ENCODE peak calls at places on chromosomes 1 and 21, in seven cellular contexts. V is cardiac muscle cell, F is tibial artery, C is upper lobe of right lung, S is brain microvascular endothelial cell, A is A549, Z is pancreas. K is an unnamed sample.

GRCh38 chr21:22993822-22994574 is 1995.8 kb downstream of the NCAM2 start:
- DNase-seq in V (no peak), C (no peak), Z (no peak), A (no peak), S (no peak), F (no peak), K (no peak)

GRCh38 chr1:104072915-104073371 is 323.2 kb downstream of the AMY1C start:
- DNase-seq in Z (peak; percentile 42), S (no peak), F (no peak), A (no peak), V (no peak), C (no peak), K (no peak)

GRCh38 chr1:53604291-53604919 is 134.6 kb downstream of the GLIS1 start:
- DNase-seq in Z (no peak), A (no peak), S (no peak), V (no peak), F (no peak), C (no peak), K (no peak)

GRCh38 chr1:172394167-172394751 is 26.2 kb upstream of the C1orf105 start:
- DNase-seq in A (peak; percentile 34), V (no peak), Z (no peak), C (no peak), S (no peak), F (no peak), K (no peak)

GRCh38 chr1:191851799-191852595 is 306.3 kb upstream of the RGS18 start:
- DNase-seq in C (no peak), A (no peak), F (no peak), Z (no peak), S (peak; percentile 40), V (peak; percentile 13), K (peak; percentile 45)

GRCh38 chr1:6108937-6109636 is 63.4 kb downstream of the KCNAB2 start:
- DNase-seq in A (peak; percentile 69), C (peak; percentile 75), V (peak; percentile 32), S (peak; percentile 33), F (no peak), Z (peak; percentile 65), K (peak; percentile 52)

GRCh38 chr1:168069384-168069783 is 67.3 kb downstream of the GPR161 start:
- DNase-seq in A (no peak), C (no peak), S (no peak), F (no peak), Z (no peak), V (no peak), K (no peak)

GRCh38 chr1:117690230-117690629 is 84.4 kb downstream of the TENT5C start:
- DNase-seq in C (no peak), F (no peak), V (no peak), Z (no peak), S (no peak), A (no peak), K (no peak)

GRCh38 chr1:167454304-167454928 is 63.9 kb downstream of the CD247 start:
- DNase-seq in V (no peak), F (no peak), Z (no peak), S (no peak), A (peak; percentile 37), C (no peak), K (no peak)

GRCh38 chr1:61865646-61866220 is 123.5 kb downstream of the PATJ start:
- DNase-seq in C (no peak), A (no peak), F (no peak), V (no peak), S (no peak), Z (no peak), K (no peak)

GRCh38 chr1:12549460-12550349 is 68.3 kb downstream of the DHRS3 start:
- DNase-seq in Z (no peak), C (peak; percentile 64), F (peak; percentile 92), A (peak; percentile 92), V (no peak), S (peak; percentile 99), K (peak; percentile 80)

GRCh38 chr1:20093940-20094391 is 24.0 kb downstream of the PLA2G5 start:
- DNase-seq in F (peak; percentile 91), V (no peak), Z (no peak), C (no peak), S (no peak), A (no peak), K (peak; percentile 60)

GRCh38 chr21:35354078-35354477 is 305.0 kb upstream of the RUNX1 start:
- DNase-seq in F (no peak), A (no peak), V (no peak), S (no peak), C (no peak), Z (no peak), K (no peak)

GRCh38 chr1:182330303-182330702 is 61.3 kb downstream of the GLUL start:
- DNase-seq in F (peak; percentile 73), V (no peak), Z (no peak), C (no peak), A (no peak), S (no peak), K (no peak)

GRCh38 chr1:236287757-236288619 is 6.2 kb upstream of the ERO1B start:
- DNase-seq in A (no peak), V (peak; percentile 18), F (no peak), Z (no peak), C (no peak), S (no peak), K (no peak)

GRCh38 chr1:168210312-168210711 is 15.5 kb upstream of the SFT2D2 start:
- DNase-seq in C (no peak), S (no peak), F (no peak), A (no peak), Z (no peak), V (no peak), K (no peak)

GRCh38 chr1:214332950-214333798 is 52.2 kb downstream of the SMYD2 start:
- DNase-seq in A (peak; percentile 39), C (no peak), S (peak; percentile 49), F (peak; percentile 61), Z (no peak), V (peak; percentile 46), K (peak; percentile 68)

GRCh38 chr1:27355683-27356082 is 11.1 kb downstream of the MAP3K6 start:
- DNase-seq in A (no peak), C (no peak), F (no peak), V (no peak), S (no peak), Z (no peak), K (no peak)

GRCh38 chr1:27358038-27358927 is 8.5 kb downstream of the MAP3K6 start:
- DNase-seq in F (no peak), A (no peak), S (no peak), C (no peak), V (no peak), Z (peak; percentile 75), K (no peak)

GRCh38 chr1:27356277-27356627 is 10.5 kb downstream of the MAP3K6 start:
- DNase-seq in F (no peak), C (no peak), A (no peak), V (no peak), Z (no peak), S (no peak), K (no peak)

GRCh38 chr1:27357281-27358037 is 9.3 kb downstream of the MAP3K6 start:
- DNase-seq in S (no peak), C (peak; percentile 89), A (peak; percentile 49), V (peak; percentile 78), Z (peak; percentile 94), F (peak; percentile 53), K (peak; percentile 61)

DNA sequence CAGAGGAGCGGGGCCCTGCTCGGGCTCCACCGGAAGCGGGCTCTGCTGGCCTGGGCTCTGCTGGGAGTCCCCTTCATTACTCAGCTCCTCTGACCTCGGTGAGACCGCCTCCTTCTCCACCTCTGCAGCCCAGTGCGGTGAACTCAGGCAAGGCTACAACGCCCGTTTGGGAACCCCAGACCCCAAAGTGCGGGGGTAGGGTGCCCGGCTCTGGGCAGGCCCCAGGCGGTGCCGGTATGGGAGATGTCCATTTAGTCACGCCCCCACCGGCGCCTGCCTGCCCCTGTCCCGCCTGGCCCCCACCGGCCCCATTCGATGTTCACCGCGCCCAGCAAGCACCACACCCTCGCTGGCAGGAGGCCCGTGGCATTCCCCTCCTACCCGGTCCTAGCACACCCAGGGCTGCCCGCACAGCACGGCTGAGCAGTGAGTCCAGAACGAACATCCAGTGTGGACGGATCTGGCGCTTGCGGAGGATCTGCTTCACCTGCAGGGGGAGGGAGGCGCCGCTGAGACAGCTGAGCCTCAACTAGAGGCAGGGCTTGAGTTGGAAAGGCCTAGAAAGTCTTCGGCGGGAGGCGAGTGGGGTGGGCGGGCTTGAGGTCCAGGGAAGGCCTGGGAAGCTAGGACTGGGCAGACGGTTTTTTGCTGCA is 10.0 kb downstream of the MAP3K6 start:
- DNase-seq in C (no peak), Z (peak; percentile 86), A (no peak), F (no peak), V (no peak), S (no peak), K (no peak)
- H3K4me3 ChIP-seq in C (no peak overlapping the region), Z (no peak overlapping the region), A (no peak overlapping the region), F (no peak overlapping the region), V (no peak overlapping the region), S (no peak overlapping the region), K (no peak overlapping the region)

DNA sequence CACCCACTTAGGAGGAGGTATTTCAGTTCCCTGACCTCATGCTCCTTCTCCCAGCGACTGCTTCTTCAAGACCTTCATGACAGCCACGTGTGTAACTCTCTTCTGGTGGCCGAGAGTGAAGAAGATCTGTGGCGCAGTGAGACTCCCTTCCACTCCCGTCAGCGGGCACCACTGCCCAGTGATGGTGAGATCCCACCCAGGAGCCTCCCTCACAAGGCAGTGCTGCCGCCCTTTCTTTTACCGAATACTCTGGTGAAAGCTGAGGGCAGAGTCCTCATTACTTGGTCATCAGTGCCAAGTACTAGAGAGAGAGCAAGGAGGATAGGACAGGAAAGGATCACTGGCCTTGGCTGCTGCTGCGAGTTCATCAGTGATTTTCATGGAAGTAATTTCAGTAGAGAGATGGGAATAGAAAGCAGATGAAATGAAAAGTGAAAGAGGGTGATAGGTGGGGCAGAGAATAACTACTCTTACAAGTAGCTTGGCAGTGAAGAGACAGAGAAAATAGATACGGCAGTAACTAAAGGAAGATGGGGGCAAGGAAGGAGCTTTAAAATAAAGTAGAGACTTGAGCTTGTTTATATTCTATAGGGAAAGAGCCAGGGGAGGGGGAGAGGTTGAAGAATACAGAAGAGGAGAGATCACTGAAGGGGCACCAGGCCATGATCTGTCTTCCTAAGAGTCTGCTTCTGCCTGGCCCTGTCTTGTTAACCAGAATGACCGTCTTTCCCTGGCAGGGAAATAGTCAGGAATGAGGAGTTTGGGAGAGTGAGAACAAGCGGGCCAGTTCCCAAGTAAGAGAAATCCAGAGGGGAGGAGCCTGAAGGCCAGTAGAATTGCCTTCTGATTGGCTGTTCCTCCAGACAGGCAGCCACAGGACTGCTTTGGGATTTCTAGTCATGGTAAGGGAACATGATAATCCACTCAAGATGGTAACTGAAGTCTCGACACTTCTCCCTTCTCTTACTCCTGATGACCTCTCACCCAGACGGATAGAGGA is 18.3 kb downstream of the HYI start:
- DNase-seq in Z (no peak), A (no peak), S (peak; percentile 19), F (peak; percentile 69), C (peak; percentile 23), V (peak; percentile 53), K (peak; percentile 45)
- TF ChIP-seq CTCF in Z (no peak), A (no peak), S (no peak), F (no peak), C (no peak), V (no peak), K (no peak)

DNA sequence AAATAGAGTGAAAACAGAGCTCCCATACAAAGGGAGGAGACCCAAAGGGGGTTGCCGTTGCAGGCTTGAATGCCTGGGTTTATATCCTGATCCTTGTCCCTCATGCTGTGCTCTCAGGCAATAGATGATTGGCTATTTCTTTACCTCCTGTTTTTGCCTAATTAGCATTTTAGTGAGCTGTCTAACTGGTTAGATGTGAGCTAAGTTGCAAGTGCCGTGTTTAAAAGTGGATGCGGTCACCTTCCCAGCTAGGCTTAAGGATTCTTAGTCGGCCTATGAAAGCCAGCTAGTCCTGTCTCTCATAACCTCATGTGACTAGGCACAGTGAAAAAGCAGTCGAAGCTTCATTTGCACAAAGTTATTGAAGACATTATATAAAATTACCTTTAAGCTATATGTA is 356.7 kb upstream of the TMPRSS15 start:
- DNase-seq in V (no peak), S (no peak), C (no peak), A (peak; percentile 1), Z (no peak), F (no peak), K (no peak)
- H3K4me3 ChIP-seq in V (no peak overlapping the region), S (no peak overlapping the region), C (no peak overlapping the region), A (no peak overlapping the region), Z (no peak overlapping the region), F (no peak overlapping the region), K (no peak overlapping the region)

GRCh38 chr1:224457782-224458144 is 23.2 kb upstream of the WDR26 start:
- DNase-seq in V (no peak), A (no peak), C (no peak), Z (no peak), S (no peak), F (no peak), K (no peak)
- TF ChIP-seq CTCF in V (no peak), A (no peak), C (no peak), Z (no peak), S (no peak), F (no peak), K (no peak)

K was measured in fibroblast of pulmonary artery.